ENCODE peak calls at places on chromosomes 11 and 22, in four cellular contexts. One of them, this sample, is unnamed.

GRCh38 chr11:5274340-5274739 is 4.6 kb upstream of the HBE1 start:
- DNase-seq in pancreas: no peak
- DNase-seq in cardiac muscle cell: no peak
- DNase-seq in body of pancreas: no peak
- DNase-seq in this sample: no peak

GRCh38 chr11:99424313-99425084 is 403.8 kb downstream of the CNTN5 start:
- DNase-seq in pancreas: no peak
- DNase-seq in cardiac muscle cell: no peak
- DNase-seq in body of pancreas: no peak
- DNase-seq in this sample: no peak

GRCh38 chr22:29661355-29661754 is 57.9 kb downstream of the NF2 start:
- DNase-seq in pancreas: no peak
- DNase-seq in cardiac muscle cell: no peak
- DNase-seq in body of pancreas: no peak
- DNase-seq in this sample: no peak

GRCh38 chr11:8030526-8031247 is 43.5 kb downstream of the EIF3F start:
- DNase-seq in pancreas: no peak
- DNase-seq in cardiac muscle cell: no peak
- DNase-seq in body of pancreas: no peak
- DNase-seq in this sample: no peak

GRCh38 chr11:75147191-75147874 is 3.6 kb upstream of the SLCO2B1 start:
- DNase-seq in pancreas: no peak
- DNase-seq in cardiac muscle cell: no peak
- DNase-seq in body of pancreas: no peak
- DNase-seq in this sample: no peak

GRCh38 chr22:35312198-35313059 is 12.7 kb downstream of the TOM1 start:
- DNase-seq in pancreas: no peak
- DNase-seq in cardiac muscle cell: peak
- DNase-seq in body of pancreas: peak
- DNase-seq in this sample: peak

GRCh38 chr22:49825944-49826602 is 1.6 kb downstream of the BRD1 start:
- DNase-seq in pancreas: peak
- DNase-seq in cardiac muscle cell: no peak
- DNase-seq in body of pancreas: no peak
- DNase-seq in this sample: no peak

GRCh38 chr11:7020183-7020917 is at the start of the genes NLRP14 and ZNF214:
- DNase-seq in pancreas: peak
- DNase-seq in cardiac muscle cell: peak
- DNase-seq in body of pancreas: peak
- DNase-seq in this sample: peak

GRCh38 chr11:78499971-78500370 is 74.7 kb downstream of the NARS2 start:
- DNase-seq in pancreas: no peak
- DNase-seq in cardiac muscle cell: no peak
- DNase-seq in body of pancreas: no peak
- DNase-seq in this sample: no peak

GRCh38 chr11:100872951-100873350 is 185.9 kb downstream of the ARHGAP42 start:
- DNase-seq in pancreas: no peak
- DNase-seq in cardiac muscle cell: no peak
- DNase-seq in body of pancreas: no peak
- DNase-seq in this sample: no peak

GRCh38 chr11:112881461-112881860 is 79.8 kb upstream of the NCAM1 start:
- DNase-seq in pancreas: peak
- DNase-seq in cardiac muscle cell: peak
- DNase-seq in body of pancreas: peak
- DNase-seq in this sample: peak

GRCh38 chr22:23501708-23502107 is 78.4 kb downstream of the IGLL1 start:
- DNase-seq in pancreas: no peak
- DNase-seq in cardiac muscle cell: no peak
- DNase-seq in body of pancreas: no peak
- DNase-seq in this sample: no peak

GRCh38 chr22:37930270-37930951 is 23.0 kb downstream of the C22orf23 start:
- DNase-seq in pancreas: no peak
- DNase-seq in cardiac muscle cell: no peak
- DNase-seq in body of pancreas: peak
- DNase-seq in this sample: peak

GRCh38 chr22:44051961-44052360 is 27.9 kb downstream of the PARVB start:
- DNase-seq in pancreas: no peak
- DNase-seq in cardiac muscle cell: no peak
- DNase-seq in body of pancreas: no peak
- DNase-seq in this sample: no peak

GRCh38 chr11:104798794-104799193 is 99.5 kb downstream of the CASP12 start:
- DNase-seq in pancreas: no peak
- DNase-seq in cardiac muscle cell: no peak
- DNase-seq in body of pancreas: no peak
- DNase-seq in this sample: no peak

GRCh38 chr22:20017622-20017958 is 967 bp upstream of the ARVCF start:
- DNase-seq in pancreas: peak
- DNase-seq in cardiac muscle cell: no peak
- DNase-seq in body of pancreas: no peak
- DNase-seq in this sample: no peak

GRCh38 chr22:20018001-20018400 is 1.4 kb upstream of the ARVCF start:
- DNase-seq in pancreas: no peak
- DNase-seq in cardiac muscle cell: no peak
- DNase-seq in body of pancreas: no peak
- DNase-seq in this sample: no peak

GRCh38 chr22:20015971-20016733 is 471 bp downstream of the ARVCF start:
- DNase-seq in pancreas: peak
- DNase-seq in cardiac muscle cell: peak
- DNase-seq in body of pancreas: peak
- DNase-seq in this sample: peak

GRCh38 chr22:20015187-20015625 is 1.4 kb downstream of the ARVCF start:
- DNase-seq in pancreas: no peak
- DNase-seq in cardiac muscle cell: no peak
- DNase-seq in body of pancreas: no peak
- DNase-seq in this sample: no peak

GRCh38 chr22:20016734-20017621 is at the start of gene ARVCF:
- DNase-seq in pancreas: peak
- DNase-seq in cardiac muscle cell: peak
- DNase-seq in body of pancreas: peak
- DNase-seq in this sample: peak
- TF ChIP-seq CTCF in pancreas: no peak
- TF ChIP-seq CTCF in cardiac muscle cell: peak
- TF ChIP-seq CTCF in body of pancreas: no peak
- TF ChIP-seq CTCF in this sample: peak

DNA sequence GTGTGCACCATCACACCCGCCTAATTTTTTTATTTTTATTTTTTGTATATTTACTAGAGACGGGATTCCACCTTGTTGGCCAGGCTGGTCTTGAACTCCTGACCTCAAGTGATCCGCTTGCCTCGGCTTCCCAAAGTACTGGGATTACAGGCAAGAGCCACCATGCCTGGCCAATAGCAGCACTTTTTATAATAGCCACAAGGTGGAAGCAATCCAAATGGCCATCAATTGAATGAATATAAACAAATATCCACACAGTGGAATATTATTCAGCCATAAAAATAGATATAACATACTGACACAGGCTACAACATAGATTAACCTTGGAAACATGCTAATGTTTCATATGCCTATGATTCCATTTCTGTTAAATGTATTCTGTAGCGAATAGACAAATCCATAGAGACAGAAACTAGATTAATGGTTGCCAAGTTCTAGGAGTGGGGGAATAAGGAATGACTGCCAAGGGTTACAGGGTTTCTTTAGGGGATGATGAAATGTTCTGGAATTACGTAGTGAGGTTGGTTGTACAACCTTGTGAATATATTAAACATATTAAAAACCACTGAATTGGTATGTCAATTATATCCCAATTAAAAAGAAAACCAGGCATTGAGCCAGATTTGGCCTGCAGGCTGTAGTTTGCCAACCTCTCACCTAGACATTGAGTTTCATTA is 4.8 kb downstream of the VPS51 start:
- DNase-seq in pancreas: no peak
- DNase-seq in cardiac muscle cell: no peak
- DNase-seq in body of pancreas: no peak
- DNase-seq in this sample: no peak
- TF ChIP-seq CTCF in pancreas: no peak
- TF ChIP-seq CTCF in cardiac muscle cell: peak
- TF ChIP-seq CTCF in body of pancreas: no peak
- TF ChIP-seq CTCF in this sample: no peak

GRCh38 chr11:77392842-77393241 is 81.1 kb downstream of the PAK1 start:
- DNase-seq in pancreas: no peak
- DNase-seq in cardiac muscle cell: no peak
- DNase-seq in body of pancreas: no peak
- DNase-seq in this sample: no peak
- TF ChIP-seq CTCF in pancreas: no peak
- TF ChIP-seq CTCF in cardiac muscle cell: no peak
- TF ChIP-seq CTCF in body of pancreas: no peak
- TF ChIP-seq CTCF in this sample: no peak

GRCh38 chr22:47153854-47154542 is 391.5 kb downstream of the TBC1D22A start:
- DNase-seq in pancreas: no peak
- DNase-seq in cardiac muscle cell: no peak
- DNase-seq in body of pancreas: no peak
- DNase-seq in this sample: no peak

GRCh38 chr22:47155912-47156311 is 393.5 kb downstream of the TBC1D22A start:
- DNase-seq in pancreas: no peak
- DNase-seq in cardiac muscle cell: no peak
- DNase-seq in body of pancreas: no peak
- DNase-seq in this sample: no peak

GRCh38 chr22:47155131-47155885 is 392.9 kb downstream of the TBC1D22A start:
- DNase-seq in pancreas: no peak
- DNase-seq in cardiac muscle cell: no peak
- DNase-seq in body of pancreas: no peak
- DNase-seq in this sample: no peak

GRCh38 chr22:47152938-47153337 is 390.5 kb downstream of the TBC1D22A start:
- DNase-seq in pancreas: no peak
- DNase-seq in cardiac muscle cell: no peak
- DNase-seq in body of pancreas: no peak
- DNase-seq in this sample: no peak

DNA sequence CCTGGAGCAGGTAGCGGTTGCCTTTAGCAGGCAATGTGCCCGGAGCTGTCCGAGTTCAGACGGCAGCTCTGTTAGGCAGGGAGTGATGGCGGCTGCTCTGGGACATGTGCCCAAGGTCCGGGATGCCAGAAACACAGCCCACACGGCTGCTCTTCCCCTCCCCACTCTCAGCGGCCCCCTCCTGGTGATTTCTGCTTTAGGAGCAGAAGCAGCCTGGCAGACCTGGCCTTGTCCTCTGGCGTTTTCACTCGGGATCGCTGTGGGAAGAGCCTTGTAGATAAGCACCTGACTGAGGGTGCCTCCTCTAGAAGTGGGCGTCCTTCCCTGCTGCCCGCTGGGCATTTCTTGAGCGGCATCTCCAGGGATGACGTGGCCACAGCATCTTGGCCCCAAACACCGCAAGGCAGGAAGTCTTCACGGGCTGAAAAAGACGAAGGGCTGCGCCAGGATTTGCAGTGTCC is 392.2 kb downstream of the TBC1D22A start:
- DNase-seq in pancreas: peak
- DNase-seq in cardiac muscle cell: peak
- DNase-seq in body of pancreas: peak
- DNase-seq in this sample: no peak
- TF ChIP-seq CTCF in pancreas: no peak
- TF ChIP-seq CTCF in cardiac muscle cell: peak
- TF ChIP-seq CTCF in body of pancreas: no peak
- TF ChIP-seq CTCF in this sample: no peak

GRCh38 chr11:61429346-61429690 is 457 bp downstream of the CPSF7 start:
- DNase-seq in pancreas: peak
- DNase-seq in cardiac muscle cell: peak
- DNase-seq in body of pancreas: peak
- DNase-seq in this sample: peak
- TF ChIP-seq CTCF in pancreas: no peak
- TF ChIP-seq CTCF in cardiac muscle cell: peak
- TF ChIP-seq CTCF in body of pancreas: no peak
- TF ChIP-seq CTCF in this sample: peak

GRCh38 chr11:72609045-72609444 is 65.2 kb downstream of the PDE2A start:
- DNase-seq in pancreas: no peak
- DNase-seq in cardiac muscle cell: no peak
- DNase-seq in body of pancreas: no peak
- DNase-seq in this sample: no peak
- TF ChIP-seq CTCF in pancreas: no peak
- TF ChIP-seq CTCF in cardiac muscle cell: peak
- TF ChIP-seq CTCF in body of pancreas: no peak
- TF ChIP-seq CTCF in this sample: peak

DNA sequence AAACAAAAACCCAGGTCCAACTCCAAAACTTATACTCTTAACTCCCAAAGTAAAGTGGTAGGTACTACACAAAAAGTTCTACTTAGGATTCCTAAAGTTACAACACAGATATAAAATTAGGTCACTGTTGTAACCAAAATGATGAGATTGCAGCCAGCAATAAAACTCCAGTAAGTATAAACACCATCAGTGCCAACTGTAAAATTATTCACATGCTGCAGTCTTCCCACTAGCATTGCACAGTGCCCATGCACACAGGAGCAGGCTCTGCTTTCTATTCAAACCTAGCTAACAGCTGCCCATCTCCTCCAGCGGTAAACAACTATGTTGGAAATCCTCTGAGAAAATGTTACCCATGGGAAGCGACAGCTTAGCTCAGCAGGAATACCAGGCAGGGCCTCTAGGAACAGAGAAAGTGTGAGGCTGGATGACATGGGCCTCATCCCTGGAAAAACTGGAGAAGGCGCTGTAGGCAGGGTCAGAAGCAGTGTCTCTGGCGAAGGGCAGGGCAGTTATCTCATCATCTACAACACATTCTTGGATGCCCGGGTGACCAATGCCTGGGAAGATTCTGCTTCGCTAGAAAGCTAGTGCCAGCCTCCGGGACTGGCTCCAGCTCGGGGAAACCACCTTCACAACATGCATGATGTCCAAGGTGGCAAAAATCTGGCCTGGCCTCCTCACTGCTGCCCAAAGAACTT is 9.1 kb downstream of the CPT1A start:
- DNase-seq in pancreas: no peak
- DNase-seq in cardiac muscle cell: no peak
- DNase-seq in body of pancreas: peak
- DNase-seq in this sample: no peak
- TF ChIP-seq CTCF in pancreas: no peak
- TF ChIP-seq CTCF in cardiac muscle cell: no peak
- TF ChIP-seq CTCF in body of pancreas: no peak
- TF ChIP-seq CTCF in this sample: no peak

GRCh38 chr11:64233913-64234839 is at the start of gene VEGFB:
- DNase-seq in pancreas: peak
- DNase-seq in cardiac muscle cell: peak
- DNase-seq in body of pancreas: peak
- DNase-seq in this sample: peak
- TF ChIP-seq CTCF in pancreas: no peak
- TF ChIP-seq CTCF in cardiac muscle cell: no peak
- TF ChIP-seq CTCF in body of pancreas: no peak
- TF ChIP-seq CTCF in this sample: no peak

DNA sequence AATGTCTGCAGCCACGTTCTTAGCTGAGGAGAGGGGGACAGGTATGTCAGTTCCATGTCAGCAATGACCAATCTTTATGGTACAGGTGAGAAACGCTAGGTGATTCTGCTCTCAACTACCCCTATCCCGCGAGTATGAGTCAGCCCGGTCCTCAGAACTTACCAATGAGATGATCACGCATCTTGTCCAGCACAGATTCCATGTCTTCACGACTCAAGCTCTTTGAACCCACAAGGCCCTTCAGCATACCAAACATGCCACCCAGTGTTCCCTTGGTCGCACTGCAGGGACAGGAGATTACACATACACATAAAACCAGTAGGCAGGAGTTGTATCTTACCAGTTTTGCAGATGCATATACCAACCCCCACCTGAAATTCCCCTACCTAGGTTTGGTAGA is 2.9 kb downstream of the SRPRA start:
- DNase-seq in pancreas: no peak
- DNase-seq in cardiac muscle cell: no peak
- DNase-seq in body of pancreas: no peak
- DNase-seq in this sample: no peak
- TF ChIP-seq CTCF in pancreas: no peak
- TF ChIP-seq CTCF in cardiac muscle cell: no peak
- TF ChIP-seq CTCF in body of pancreas: no peak
- TF ChIP-seq CTCF in this sample: no peak

This sample was measured in Caco-2.